ENCODE peak calls at places on chromosomes 3 and 15, in eight cellular contexts. B is stomach, C is endothelial cell of umbilical vein, Q is sigmoid colon, E is transverse colon, F is HCT116, W is breast epithelium, P is K562. U is an unnamed sample.

GRCh38 chr3:183369626-183370025 is 58.8 kb downstream of the MCF2L2 start:
- DNase-seq in C (no peak), F (no peak), E (no peak), Q (no peak), B (no peak), W (no peak), P (no peak), U (no peak)

GRCh38 chr3:155704041-155704440 is 40.8 kb downstream of the PLCH1 start:
- DNase-seq in C (no peak), P (no peak), F (no peak), B (no peak), Q (no peak), W (peak), E (no peak), U (no peak)

GRCh38 chr3:50264389-50264963 is 4.5 kb upstream of the SEMA3B start:
- DNase-seq in Q (peak), B (peak), W (peak), F (peak), C (peak), P (no peak), E (peak), U (no peak)

GRCh38 chr3:39249453-39250115 is 30.3 kb downstream of the CX3CR1 start:
- DNase-seq in Q (no peak), E (no peak), C (no peak), P (no peak), F (no peak), W (no peak), B (no peak), U (no peak)

GRCh38 chr3:14288833-14289451 is 110.3 kb downstream of the LSM3 start:
- DNase-seq in P (no peak), B (no peak), E (no peak), F (no peak), W (no peak), Q (no peak), C (no peak), U (no peak)

GRCh38 chr3:73432021-73432722 is 192.6 kb downstream of the PDZRN3 start:
- DNase-seq in B (no peak), W (no peak), P (peak), E (no peak), C (peak), Q (peak), F (peak), U (peak)

GRCh38 chr15:59960318-59960717 is 43.8 kb upstream of the FOXB1 start:
- DNase-seq in P (no peak), C (no peak), W (no peak), Q (no peak), E (no peak), B (no peak), F (no peak), U (no peak)

GRCh38 chr3:139588450-139588849 is 48.9 kb upstream of the RBP1 start:
- DNase-seq in B (no peak), Q (no peak), P (peak), W (no peak), E (no peak), C (no peak), F (peak), U (no peak)

GRCh38 chr3:65597225-65597951 is 441.3 kb downstream of the MAGI1 start:
- DNase-seq in C (peak), E (peak), P (no peak), W (peak), B (peak), Q (peak), F (no peak), U (no peak)

GRCh38 chr3:65595997-65596300 is 442.8 kb downstream of the MAGI1 start:
- DNase-seq in E (no peak), P (no peak), W (no peak), C (no peak), Q (no peak), F (no peak), B (no peak), U (no peak)

GRCh38 chr3:65595222-65595996 is 443.3 kb downstream of the MAGI1 start:
- DNase-seq in E (no peak), Q (no peak), B (no peak), W (no peak), P (no peak), C (no peak), F (no peak), U (no peak)

GRCh38 chr3:65596511-65597224 is 442.1 kb downstream of the MAGI1 start:
- DNase-seq in P (no peak), W (no peak), E (no peak), F (no peak), Q (no peak), B (no peak), C (no peak), U (no peak)

DNA sequence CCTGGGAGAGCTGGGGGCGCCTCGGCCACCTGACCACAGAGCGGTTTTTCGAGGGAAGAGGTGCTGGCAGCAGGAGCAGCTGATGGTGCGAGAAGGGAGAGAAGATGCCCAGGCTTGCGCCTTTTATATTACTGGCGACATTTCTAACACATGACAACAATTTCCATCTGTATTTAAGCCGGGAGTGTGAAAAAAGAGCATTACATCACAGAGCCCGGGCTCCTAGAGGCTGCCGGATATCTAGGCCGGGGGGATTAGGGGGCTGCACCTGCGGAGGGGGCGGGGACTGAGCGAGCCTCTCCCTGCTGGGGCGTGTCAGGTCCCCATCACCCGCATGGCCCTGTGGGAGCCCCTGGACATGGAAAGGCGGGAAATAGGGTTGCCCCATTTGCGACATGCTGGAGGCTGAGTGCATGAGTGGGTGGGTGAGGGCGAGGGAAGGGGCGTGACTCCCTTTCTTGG is 440.7 kb downstream of the MAGI1 start:
- DNase-seq in Q (no peak), E (no peak), P (peak), C (no peak), F (no peak), B (no peak), W (no peak), U (no peak)
- TF ChIP-seq POLR2AphosphoS5 in Q (no peak), E (no peak), P (no peak), C (no peak), F (no peak), B (no peak), W (no peak), U (no peak)

GRCh38 chr3:28140664-28141063 is 100.8 kb upstream of the CMC1 start:
- DNase-seq in C (no peak), P (no peak), F (no peak), W (no peak), B (no peak), Q (no peak), E (no peak), U (no peak)
- H3K27ac ChIP-seq in C (no peak), P (no peak), F (no peak), W (no peak), B (no peak), Q (no peak), E (no peak), U (no peak)

DNA sequence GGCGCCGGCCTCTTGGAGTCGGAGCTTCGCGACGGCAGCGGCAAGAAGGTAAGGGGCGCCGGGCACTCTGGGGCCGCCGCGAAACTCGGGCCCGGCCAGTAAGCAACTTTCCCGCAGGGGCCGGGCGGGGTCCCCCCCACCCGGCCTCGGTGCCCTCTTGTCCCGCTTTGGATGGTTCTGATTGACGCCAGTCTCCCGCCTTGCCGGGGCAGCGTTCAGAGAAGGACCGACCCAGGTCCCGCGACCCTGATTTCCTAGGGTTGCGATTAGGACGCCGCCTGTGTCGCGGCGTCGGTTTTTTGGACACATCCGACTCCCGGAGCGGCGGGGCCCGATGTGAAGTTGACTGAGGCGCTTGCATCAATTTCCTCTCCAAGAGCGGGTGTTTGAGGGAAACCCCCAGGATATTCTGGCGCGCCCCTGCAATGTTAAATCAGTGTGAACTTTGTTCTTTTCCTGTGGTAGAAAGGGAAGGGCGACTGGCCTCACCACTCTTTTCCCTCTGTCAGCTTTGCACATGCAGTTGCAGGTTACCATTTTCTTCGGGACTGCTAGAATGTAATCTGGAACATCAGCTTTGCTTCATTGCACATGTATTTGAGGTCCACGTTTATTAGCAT is 755 bp downstream of the PDE8A start:
- DNase-seq in W (no peak), Q (peak), F (no peak), P (no peak), B (peak), C (peak), E (peak), U (no peak)
- TF ChIP-seq POLR2A in W (no peak), Q (peak), F (no peak), P (no peak), B (no peak), C (no peak), E (peak), U (no peak)

GRCh38 chr3:125125822-125126245 is 70.0 kb upstream of the HEG1 start:
- DNase-seq in E (no peak), P (no peak), B (no peak), Q (no peak), F (no peak), C (no peak), W (no peak), U (no peak)

GRCh38 chr3:125132815-125133214 is 77.0 kb upstream of the HEG1 start:
- DNase-seq in W (no peak), B (no peak), F (no peak), C (no peak), P (no peak), E (no peak), Q (no peak), U (no peak)

GRCh38 chr3:125129512-125129962 is 73.7 kb upstream of the HEG1 start:
- DNase-seq in E (peak), C (peak), B (peak), W (no peak), F (no peak), Q (peak), P (peak), U (no peak)

GRCh38 chr3:125126323-125126722 is 70.5 kb upstream of the HEG1 start:
- DNase-seq in F (no peak), C (no peak), P (no peak), W (no peak), E (no peak), Q (peak), B (no peak), U (no peak)

GRCh38 chr3:125128861-125129501 is 73.2 kb upstream of the HEG1 start:
- DNase-seq in W (no peak), P (no peak), F (no peak), Q (peak), C (no peak), B (no peak), E (no peak), U (no peak)
- TF ChIP-seq POLR2AphosphoS5 in W (no peak), P (no peak), F (no peak), Q (peak), C (no peak), B (peak), E (no peak), U (no peak)

GRCh38 chr15:66651913-66652642 is 50.0 kb upstream of the SMAD6 start:
- DNase-seq in W (no peak), E (no peak), C (no peak), P (no peak), B (peak), Q (no peak), F (no peak), U (no peak)
- H3K27ac ChIP-seq in W (no peak), E (no peak), C (no peak), P (no peak), B (no peak), Q (no peak), F (no peak), U (no peak)

GRCh38 chr15:75214293-75215096 is 12.8 kb downstream of the C15orf39 start:
- DNase-seq in F (no peak), B (no peak), E (no peak), C (no peak), W (no peak), P (no peak), Q (no peak), U (no peak)
- TF ChIP-seq POLR2A in F (no peak), B (no peak), E (no peak), C (peak), W (no peak), P (no peak), Q (no peak), U (no peak)

GRCh38 chr3:189172668-189173419 is 1.1 kb downstream of the TPRG1 start:
- DNase-seq in F (no peak), B (no peak), E (no peak), C (no peak), W (no peak), Q (no peak), P (no peak), U (no peak)
- TF ChIP-seq POLR2AphosphoS5 in F (no peak), B (no peak), E (no peak), C (no peak), W (no peak), Q (no peak), P (no peak), U (no peak)

U was measured in vagina.